ENCODE peak calls at places on chromosomes 16 and 17, in nine cellular contexts. C, X, S, G, I, E, R, L and Q are unnamed samples. For H3K9me3, the result is how much of the 10 kb centered on the place peaks cover.

GRCh38 chr17:62968445-62968923 is 2.4 kb downstream of the TANC2 start:
- DNase-seq in C (peak), I (no peak), X (no peak), G (peak), E (peak), S (peak), R (peak), L (peak), Q (no peak)

GRCh38 chr16:53495325-53495724 is 7.7 kb downstream of the AKTIP start:
- DNase-seq in E (no peak), X (no peak), R (no peak), L (no peak), S (no peak), I (no peak), C (no peak), G (no peak), Q (no peak)

GRCh38 chr17:2289878-2290478 is 13.6 kb downstream of the SMG6 start:
- DNase-seq in I (no peak), L (no peak), R (no peak), S (no peak), C (no peak), G (no peak), E (no peak), X (no peak), Q (no peak)

GRCh38 chr17:17757391-17757791 is 76.1 kb downstream of the RAI1 start:
- DNase-seq in C (no peak), L (no peak), X (no peak), S (no peak), I (no peak), G (no peak), R (no peak), E (no peak), Q (no peak)

GRCh38 chr16:391885-392335 is 5.1 kb upstream of the NME4 start:
- DNase-seq in G (no peak), R (peak), E (no peak), C (peak), S (peak), L (peak), I (no peak), X (peak), Q (peak)

GRCh38 chr16:55911616-55912015 is 36.4 kb upstream of the CES5A start:
- DNase-seq in G (no peak), R (no peak), E (no peak), L (no peak), S (no peak), I (no peak), X (no peak), C (no peak), Q (no peak)

GRCh38 chr17:41738077-41738800 is 3.8 kb upstream of the HAP1 start:
- DNase-seq in L (peak), R (peak), I (peak), E (peak), C (peak), G (peak), X (peak), S (peak), Q (peak)

GRCh38 chr17:61540870-61541269 is 50.1 kb downstream of the NACA2 start:
- DNase-seq in C (no peak), E (no peak), X (no peak), I (no peak), L (no peak), S (no peak), R (no peak), G (no peak), Q (no peak)

GRCh38 chr17:8250101-8250500 is 1.0 kb downstream of the PFAS start:
- DNase-seq in X (no peak), I (no peak), G (no peak), L (no peak), E (no peak), S (no peak), C (no peak), R (no peak), Q (no peak)

GRCh38 chr17:28748852-28749515 is 5.2 kb downstream of the TRAF4 start:
- DNase-seq in C (no peak), L (no peak), X (no peak), R (no peak), S (no peak), I (no peak), E (no peak), G (no peak), Q (no peak)
- H3K27ac ChIP-seq in C (no peak), L (no peak), X (no peak), R (peak), S (no peak), I (no peak), E (peak), G (peak), Q (peak)

GRCh38 chr17:27066315-27066714 is 227.6 kb upstream of the WSB1 start:
- DNase-seq in G (no peak), R (no peak), S (no peak), L (no peak), I (no peak), X (no peak), C (no peak), E (no peak), Q (no peak)
- H3K9me3 ChIP-seq in G (under half), R (under half), S (under half), L (under half), I (under half), X (under half), C (under half), E (under half), Q (under half)

DNA sequence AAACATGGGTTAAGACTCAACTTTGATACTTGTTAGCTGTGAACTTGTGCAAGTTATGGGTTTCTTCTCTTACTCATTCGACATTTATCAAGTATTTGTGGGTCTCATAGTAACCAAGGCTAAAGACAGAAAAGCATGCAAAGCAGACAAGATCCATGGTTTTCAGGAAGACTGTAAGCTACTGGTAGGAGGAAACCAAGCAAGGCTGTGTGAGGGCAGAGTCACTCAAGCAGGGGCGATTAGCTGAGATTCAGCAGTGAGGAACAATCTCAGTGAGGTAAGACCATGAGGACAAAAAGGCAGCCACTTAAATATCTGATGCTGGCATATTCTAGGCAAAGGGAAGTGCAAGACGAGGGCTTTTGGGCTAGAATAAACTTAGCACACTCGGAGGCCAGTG is 29.5 kb downstream of the MBTD1 start:
- DNase-seq in R (no peak), L (no peak), I (no peak), E (no peak), X (no peak), S (no peak), G (no peak), C (peak), Q (no peak)
- H3K27ac ChIP-seq in R (no peak), L (no peak), I (no peak), E (no peak), X (no peak), S (no peak), G (no peak), C (no peak), Q (no peak)

DNA sequence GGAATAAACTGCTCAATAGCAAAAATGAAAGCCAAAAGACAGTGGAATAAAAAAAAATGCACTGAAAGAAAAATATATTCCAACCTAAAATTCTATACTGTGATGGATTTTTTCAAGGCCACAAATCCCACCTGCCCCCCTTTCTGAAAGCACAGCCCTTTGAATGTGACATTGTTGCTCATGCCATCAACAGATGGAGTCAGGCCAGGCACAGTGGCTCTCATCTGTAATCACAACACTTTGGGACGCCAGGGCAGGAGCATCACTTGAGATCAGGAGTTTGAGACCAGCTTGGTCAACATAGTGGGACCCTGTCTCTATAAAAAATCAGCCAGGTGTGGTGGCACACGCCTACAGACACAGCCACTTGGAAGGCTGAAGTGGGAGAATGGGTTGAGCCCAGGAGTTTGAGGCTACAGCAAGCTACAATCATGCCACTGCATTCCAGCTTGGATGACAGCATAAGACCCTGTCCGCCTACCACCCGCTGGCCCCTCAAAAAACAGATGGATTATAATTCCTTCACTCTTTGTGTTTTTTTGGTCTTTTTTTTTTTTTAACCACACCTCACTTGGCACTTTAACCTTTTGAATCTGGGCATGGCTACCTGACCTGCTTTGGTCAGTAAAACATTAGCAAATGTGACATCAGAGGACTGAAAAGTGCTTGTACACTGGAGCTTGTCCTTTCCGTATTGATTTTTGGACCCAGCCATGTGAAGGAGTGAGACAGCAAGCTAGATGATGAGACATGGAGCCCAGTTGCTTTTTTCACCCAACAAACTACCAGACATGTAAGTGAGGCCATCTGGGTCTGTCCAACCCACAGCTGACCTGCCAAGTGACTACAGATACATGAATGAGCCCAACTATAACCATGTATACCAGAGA is 36.3 kb downstream of the GLG1 start:
- DNase-seq in R (no peak), I (no peak), E (no peak), X (no peak), C (peak), S (no peak), G (no peak), L (no peak), Q (no peak)
- H3K9me3 ChIP-seq in R (under half), I (under half), E (under half), X (under half), C (under half), S (under half), G (under half), L (under half), Q (under half)